ENCODE peak calls at places on chromosomes 7 and 10, in seven cellular contexts. One of them, this sample, is unnamed.

GRCh38 chr7:19665399-19666008 is 43.3 kb downstream of the POLR1F start:
- DNase-seq in kidney tubule cell: peak; percentile 36
- DNase-seq in fibroblast of pulmonary artery: peak; percentile 58
- DNase-seq in stimulated activated CD4-positive, alpha-beta T cell treated with anti-CD3 and anti-CD28 coated beads, Interleukin-1b, Interleukin-23, amount 100 ng/mL, for 24 hours: no peak
- DNase-seq in psoas muscle: no peak
- DNase-seq in NCI-H1694 treated with DMSO at 0.1 percent for 48 hours: peak; percentile 58
- DNase-seq in NCI-H1092 treated with DMSO at 0.1 percent for 48 hours: peak; percentile 72
- DNase-seq in this sample: peak; percentile 62

GRCh38 chr10:119306514-119306951 is 99.2 kb downstream of the GRK5 start:
- DNase-seq in kidney tubule cell: peak; percentile 28
- DNase-seq in psoas muscle: peak; percentile 39
- DNase-seq in NCI-H1694 treated with DMSO at 0.1 percent for 48 hours: no peak
- DNase-seq in fibroblast of pulmonary artery: no peak
- DNase-seq in NCI-H1092 treated with DMSO at 0.1 percent for 48 hours: no peak
- DNase-seq in stimulated activated CD4-positive, alpha-beta T cell treated with anti-CD3 and anti-CD28 coated beads, Interleukin-1b, Interleukin-23, amount 100 ng/mL, for 24 hours: peak; percentile 53
- DNase-seq in this sample: peak; percentile 57

GRCh38 chr7:46032936-46033335 is 111.9 kb upstream of the IGFBP3 start:
- DNase-seq in kidney tubule cell: peak; percentile 81
- DNase-seq in NCI-H1694 treated with DMSO at 0.1 percent for 48 hours: no peak
- DNase-seq in psoas muscle: no peak
- DNase-seq in stimulated activated CD4-positive, alpha-beta T cell treated with anti-CD3 and anti-CD28 coated beads, Interleukin-1b, Interleukin-23, amount 100 ng/mL, for 24 hours: no peak
- DNase-seq in NCI-H1092 treated with DMSO at 0.1 percent for 48 hours: no peak
- DNase-seq in fibroblast of pulmonary artery: no peak
- DNase-seq in this sample: peak; percentile 88

GRCh38 chr7:128247640-128248194 is 6.6 kb downstream of the LEP start:
- DNase-seq in kidney tubule cell: peak; percentile 68
- DNase-seq in NCI-H1694 treated with DMSO at 0.1 percent for 48 hours: no peak
- DNase-seq in stimulated activated CD4-positive, alpha-beta T cell treated with anti-CD3 and anti-CD28 coated beads, Interleukin-1b, Interleukin-23, amount 100 ng/mL, for 24 hours: no peak
- DNase-seq in fibroblast of pulmonary artery: peak; percentile 29
- DNase-seq in psoas muscle: no peak
- DNase-seq in NCI-H1092 treated with DMSO at 0.1 percent for 48 hours: no peak
- DNase-seq in this sample: peak; percentile 58

GRCh38 chr10:96370575-96371157 is 11.9 kb upstream of the OPALIN start:
- DNase-seq in kidney tubule cell: peak; percentile 54
- DNase-seq in NCI-H1694 treated with DMSO at 0.1 percent for 48 hours: peak; percentile 44
- DNase-seq in psoas muscle: no peak
- DNase-seq in stimulated activated CD4-positive, alpha-beta T cell treated with anti-CD3 and anti-CD28 coated beads, Interleukin-1b, Interleukin-23, amount 100 ng/mL, for 24 hours: peak; percentile 19
- DNase-seq in fibroblast of pulmonary artery: peak; percentile 49
- DNase-seq in NCI-H1092 treated with DMSO at 0.1 percent for 48 hours: peak; percentile 35
- DNase-seq in this sample: peak; percentile 61

GRCh38 chr7:44067064-44067951 is 1.9 kb upstream of the PGAM2 start:
- DNase-seq in NCI-H1694 treated with DMSO at 0.1 percent for 48 hours: no peak
- DNase-seq in NCI-H1092 treated with DMSO at 0.1 percent for 48 hours: peak; percentile 19
- DNase-seq in fibroblast of pulmonary artery: no peak
- DNase-seq in kidney tubule cell: no peak
- DNase-seq in stimulated activated CD4-positive, alpha-beta T cell treated with anti-CD3 and anti-CD28 coated beads, Interleukin-1b, Interleukin-23, amount 100 ng/mL, for 24 hours: no peak
- DNase-seq in psoas muscle: peak; percentile 48
- DNase-seq in this sample: peak; percentile 24

GRCh38 chr10:67779455-67780205 is 58.4 kb downstream of the DNAJC12 start:
- DNase-seq in stimulated activated CD4-positive, alpha-beta T cell treated with anti-CD3 and anti-CD28 coated beads, Interleukin-1b, Interleukin-23, amount 100 ng/mL, for 24 hours: peak; percentile 44
- DNase-seq in kidney tubule cell: peak; percentile 77
- DNase-seq in NCI-H1694 treated with DMSO at 0.1 percent for 48 hours: peak; percentile 81
- DNase-seq in NCI-H1092 treated with DMSO at 0.1 percent for 48 hours: peak; percentile 60
- DNase-seq in fibroblast of pulmonary artery: peak; percentile 90
- DNase-seq in psoas muscle: no peak
- DNase-seq in this sample: peak; percentile 79

GRCh38 chr7:34821965-34822558 is 164.0 kb downstream of the NPSR1 start:
- DNase-seq in psoas muscle: no peak
- DNase-seq in fibroblast of pulmonary artery: no peak
- DNase-seq in stimulated activated CD4-positive, alpha-beta T cell treated with anti-CD3 and anti-CD28 coated beads, Interleukin-1b, Interleukin-23, amount 100 ng/mL, for 24 hours: no peak
- DNase-seq in kidney tubule cell: no peak
- DNase-seq in NCI-H1092 treated with DMSO at 0.1 percent for 48 hours: no peak
- DNase-seq in NCI-H1694 treated with DMSO at 0.1 percent for 48 hours: no peak
- DNase-seq in this sample: no peak

GRCh38 chr7:495326-495725 is 24.3 kb downstream of the PDGFA start:
- DNase-seq in psoas muscle: peak; percentile 52
- DNase-seq in kidney tubule cell: no peak
- DNase-seq in NCI-H1694 treated with DMSO at 0.1 percent for 48 hours: no peak
- DNase-seq in NCI-H1092 treated with DMSO at 0.1 percent for 48 hours: no peak
- DNase-seq in stimulated activated CD4-positive, alpha-beta T cell treated with anti-CD3 and anti-CD28 coated beads, Interleukin-1b, Interleukin-23, amount 100 ng/mL, for 24 hours: no peak
- DNase-seq in fibroblast of pulmonary artery: no peak
- DNase-seq in this sample: no peak

GRCh38 chr7:50696810-50697582 is 85.7 kb downstream of the GRB10 start:
- DNase-seq in NCI-H1092 treated with DMSO at 0.1 percent for 48 hours: no peak
- DNase-seq in kidney tubule cell: peak; percentile 22
- DNase-seq in psoas muscle: no peak
- DNase-seq in stimulated activated CD4-positive, alpha-beta T cell treated with anti-CD3 and anti-CD28 coated beads, Interleukin-1b, Interleukin-23, amount 100 ng/mL, for 24 hours: no peak
- DNase-seq in NCI-H1694 treated with DMSO at 0.1 percent for 48 hours: peak; percentile 12
- DNase-seq in fibroblast of pulmonary artery: peak; percentile 29
- DNase-seq in this sample: peak; percentile 26

GRCh38 chr10:118584181-118584954 is 11.1 kb downstream of the PRLHR start:
- DNase-seq in NCI-H1092 treated with DMSO at 0.1 percent for 48 hours: no peak
- DNase-seq in fibroblast of pulmonary artery: peak; percentile 72
- DNase-seq in kidney tubule cell: peak; percentile 69
- DNase-seq in NCI-H1694 treated with DMSO at 0.1 percent for 48 hours: no peak
- DNase-seq in stimulated activated CD4-positive, alpha-beta T cell treated with anti-CD3 and anti-CD28 coated beads, Interleukin-1b, Interleukin-23, amount 100 ng/mL, for 24 hours: no peak
- DNase-seq in psoas muscle: no peak
- DNase-seq in this sample: peak; percentile 90

GRCh38 chr10:24988831-24989769 is 26.9 kb downstream of the ENKUR start:
- DNase-seq in psoas muscle: no peak
- DNase-seq in stimulated activated CD4-positive, alpha-beta T cell treated with anti-CD3 and anti-CD28 coated beads, Interleukin-1b, Interleukin-23, amount 100 ng/mL, for 24 hours: no peak
- DNase-seq in fibroblast of pulmonary artery: no peak
- DNase-seq in NCI-H1092 treated with DMSO at 0.1 percent for 48 hours: no peak
- DNase-seq in kidney tubule cell: no peak
- DNase-seq in NCI-H1694 treated with DMSO at 0.1 percent for 48 hours: no peak
- DNase-seq in this sample: no peak

GRCh38 chr10:77333610-77334340 is 303.8 kb downstream of the KCNMA1 start:
- DNase-seq in psoas muscle: no peak
- DNase-seq in fibroblast of pulmonary artery: no peak
- DNase-seq in NCI-H1694 treated with DMSO at 0.1 percent for 48 hours: peak; percentile 15
- DNase-seq in NCI-H1092 treated with DMSO at 0.1 percent for 48 hours: peak; percentile 77
- DNase-seq in kidney tubule cell: peak; percentile 64
- DNase-seq in stimulated activated CD4-positive, alpha-beta T cell treated with anti-CD3 and anti-CD28 coated beads, Interleukin-1b, Interleukin-23, amount 100 ng/mL, for 24 hours: no peak
- DNase-seq in this sample: no peak

GRCh38 chr7:35624299-35625186 is 70.4 kb downstream of the HERPUD2 start:
- DNase-seq in NCI-H1092 treated with DMSO at 0.1 percent for 48 hours: peak; percentile 65
- DNase-seq in kidney tubule cell: peak; percentile 53
- DNase-seq in NCI-H1694 treated with DMSO at 0.1 percent for 48 hours: peak; percentile 47
- DNase-seq in fibroblast of pulmonary artery: peak; percentile 59
- DNase-seq in stimulated activated CD4-positive, alpha-beta T cell treated with anti-CD3 and anti-CD28 coated beads, Interleukin-1b, Interleukin-23, amount 100 ng/mL, for 24 hours: no peak
- DNase-seq in psoas muscle: no peak
- DNase-seq in this sample: peak; percentile 63

GRCh38 chr10:66627156-66627555 is 298.7 kb upstream of the LRRTM3 start:
- DNase-seq in NCI-H1092 treated with DMSO at 0.1 percent for 48 hours: no peak
- DNase-seq in kidney tubule cell: peak; percentile 67
- DNase-seq in stimulated activated CD4-positive, alpha-beta T cell treated with anti-CD3 and anti-CD28 coated beads, Interleukin-1b, Interleukin-23, amount 100 ng/mL, for 24 hours: no peak
- DNase-seq in fibroblast of pulmonary artery: peak; percentile 1
- DNase-seq in psoas muscle: no peak
- DNase-seq in NCI-H1694 treated with DMSO at 0.1 percent for 48 hours: peak; percentile 0
- DNase-seq in this sample: peak; percentile 62

GRCh38 chr7:3673524-3673923 is 372.5 kb downstream of the SDK1 start:
- DNase-seq in kidney tubule cell: peak; percentile 30
- DNase-seq in psoas muscle: no peak
- DNase-seq in NCI-H1694 treated with DMSO at 0.1 percent for 48 hours: peak; percentile 6
- DNase-seq in NCI-H1092 treated with DMSO at 0.1 percent for 48 hours: no peak
- DNase-seq in fibroblast of pulmonary artery: peak; percentile 35
- DNase-seq in stimulated activated CD4-positive, alpha-beta T cell treated with anti-CD3 and anti-CD28 coated beads, Interleukin-1b, Interleukin-23, amount 100 ng/mL, for 24 hours: peak; percentile 26
- DNase-seq in this sample: peak; percentile 7

GRCh38 chr7:89012016-89012415 is 216.5 kb upstream of the TEX47 start:
- DNase-seq in psoas muscle: no peak
- DNase-seq in stimulated activated CD4-positive, alpha-beta T cell treated with anti-CD3 and anti-CD28 coated beads, Interleukin-1b, Interleukin-23, amount 100 ng/mL, for 24 hours: no peak
- DNase-seq in NCI-H1092 treated with DMSO at 0.1 percent for 48 hours: no peak
- DNase-seq in kidney tubule cell: no peak
- DNase-seq in NCI-H1694 treated with DMSO at 0.1 percent for 48 hours: no peak
- DNase-seq in fibroblast of pulmonary artery: no peak
- DNase-seq in this sample: no peak

GRCh38 chr10:71656220-71656619 is 63.4 kb downstream of the C10orf105 start:
- DNase-seq in psoas muscle: no peak
- DNase-seq in stimulated activated CD4-positive, alpha-beta T cell treated with anti-CD3 and anti-CD28 coated beads, Interleukin-1b, Interleukin-23, amount 100 ng/mL, for 24 hours: no peak
- DNase-seq in kidney tubule cell: no peak
- DNase-seq in NCI-H1092 treated with DMSO at 0.1 percent for 48 hours: no peak
- DNase-seq in fibroblast of pulmonary artery: no peak
- DNase-seq in NCI-H1694 treated with DMSO at 0.1 percent for 48 hours: no peak
- DNase-seq in this sample: no peak

GRCh38 chr7:150665882-150666281 is 19.6 kb upstream of the GIMAP2 start:
- DNase-seq in kidney tubule cell: no peak
- DNase-seq in stimulated activated CD4-positive, alpha-beta T cell treated with anti-CD3 and anti-CD28 coated beads, Interleukin-1b, Interleukin-23, amount 100 ng/mL, for 24 hours: no peak
- DNase-seq in NCI-H1694 treated with DMSO at 0.1 percent for 48 hours: no peak
- DNase-seq in NCI-H1092 treated with DMSO at 0.1 percent for 48 hours: no peak
- DNase-seq in psoas muscle: no peak
- DNase-seq in fibroblast of pulmonary artery: no peak
- DNase-seq in this sample: no peak

GRCh38 chr10:52213511-52213831 is 100.6 kb upstream of the DKK1 start:
- DNase-seq in fibroblast of pulmonary artery: peak; percentile 62
- DNase-seq in stimulated activated CD4-positive, alpha-beta T cell treated with anti-CD3 and anti-CD28 coated beads, Interleukin-1b, Interleukin-23, amount 100 ng/mL, for 24 hours: no peak
- DNase-seq in kidney tubule cell: peak; percentile 54
- DNase-seq in psoas muscle: no peak
- DNase-seq in NCI-H1694 treated with DMSO at 0.1 percent for 48 hours: no peak
- DNase-seq in NCI-H1092 treated with DMSO at 0.1 percent for 48 hours: no peak
- DNase-seq in this sample: peak; percentile 46

GRCh38 chr7:146359181-146359580 is 242.6 kb downstream of the CNTNAP2 start:
- DNase-seq in stimulated activated CD4-positive, alpha-beta T cell treated with anti-CD3 and anti-CD28 coated beads, Interleukin-1b, Interleukin-23, amount 100 ng/mL, for 24 hours: no peak
- DNase-seq in NCI-H1092 treated with DMSO at 0.1 percent for 48 hours: no peak
- DNase-seq in NCI-H1694 treated with DMSO at 0.1 percent for 48 hours: no peak
- DNase-seq in kidney tubule cell: no peak
- DNase-seq in fibroblast of pulmonary artery: no peak
- DNase-seq in psoas muscle: no peak
- DNase-seq in this sample: no peak

GRCh38 chr10:107264742-107265141 is 100.2 kb upstream of the SORCS1 start:
- DNase-seq in kidney tubule cell: no peak
- DNase-seq in stimulated activated CD4-positive, alpha-beta T cell treated with anti-CD3 and anti-CD28 coated beads, Interleukin-1b, Interleukin-23, amount 100 ng/mL, for 24 hours: no peak
- DNase-seq in psoas muscle: no peak
- DNase-seq in NCI-H1694 treated with DMSO at 0.1 percent for 48 hours: no peak
- DNase-seq in fibroblast of pulmonary artery: no peak
- DNase-seq in NCI-H1092 treated with DMSO at 0.1 percent for 48 hours: no peak
- DNase-seq in this sample: peak; percentile 27

GRCh38 chr10:3192856-3193635 is 20.5 kb upstream of the PITRM1 start:
- DNase-seq in kidney tubule cell: peak; percentile 63
- DNase-seq in fibroblast of pulmonary artery: peak; percentile 77
- DNase-seq in stimulated activated CD4-positive, alpha-beta T cell treated with anti-CD3 and anti-CD28 coated beads, Interleukin-1b, Interleukin-23, amount 100 ng/mL, for 24 hours: no peak
- DNase-seq in NCI-H1092 treated with DMSO at 0.1 percent for 48 hours: peak; percentile 79
- DNase-seq in NCI-H1694 treated with DMSO at 0.1 percent for 48 hours: peak; percentile 3
- DNase-seq in psoas muscle: no peak
- DNase-seq in this sample: peak; percentile 75

GRCh38 chr7:141915565-141915964 is 634 bp upstream of the OR9A4 start:
- DNase-seq in psoas muscle: no peak
- DNase-seq in NCI-H1694 treated with DMSO at 0.1 percent for 48 hours: no peak
- DNase-seq in stimulated activated CD4-positive, alpha-beta T cell treated with anti-CD3 and anti-CD28 coated beads, Interleukin-1b, Interleukin-23, amount 100 ng/mL, for 24 hours: no peak
- DNase-seq in fibroblast of pulmonary artery: no peak
- DNase-seq in NCI-H1092 treated with DMSO at 0.1 percent for 48 hours: no peak
- DNase-seq in kidney tubule cell: peak; percentile 92
- DNase-seq in this sample: no peak

GRCh38 chr7:69845721-69846495 is 247.6 kb downstream of the AUTS2 start:
- DNase-seq in psoas muscle: no peak
- DNase-seq in fibroblast of pulmonary artery: no peak
- DNase-seq in stimulated activated CD4-positive, alpha-beta T cell treated with anti-CD3 and anti-CD28 coated beads, Interleukin-1b, Interleukin-23, amount 100 ng/mL, for 24 hours: no peak
- DNase-seq in NCI-H1694 treated with DMSO at 0.1 percent for 48 hours: no peak
- DNase-seq in kidney tubule cell: no peak
- DNase-seq in NCI-H1092 treated with DMSO at 0.1 percent for 48 hours: peak; percentile 35
- DNase-seq in this sample: no peak